ENCODE peak calls at places on chromosome 17, in four cellular contexts. P is omental fat pad, C is A673, S is tibial artery. U is an unnamed sample.
A peak's percentile ranks its signal among the peaks of the same experiment; 100 is the strongest.

GRCh38 chr17:19744922-19745757 is 3.0 kb downstream of the ALDH3A1 start:
- DNase-seq in C (peak; percentile 80), S (peak; percentile 96), P (peak; percentile 94), U (peak; percentile 92)

GRCh38 chr17:17512866-17513265 is 16.7 kb upstream of the RASD1 start:
- DNase-seq in S (no peak), P (no peak), C (no peak), U (no peak)

GRCh38 chr17:59746849-59747445 is 39.5 kb downstream of the VMP1 start:
- DNase-seq in C (peak; percentile 63), S (no peak), P (no peak), U (no peak)

GRCh38 chr17:76480676-76481075 is 13.3 kb downstream of the AANAT start:
- DNase-seq in C (no peak), S (no peak), P (no peak), U (no peak)

GRCh38 chr17:17435323-17435722 is 41.5 kb upstream of the MED9 start:
- DNase-seq in C (no peak), S (no peak), P (no peak), U (no peak)

GRCh38 chr17:14616508-14616907 is 315.6 kb downstream of the HS3ST3B1 start:
- DNase-seq in C (no peak), S (no peak), P (no peak), U (no peak)

GRCh38 chr17:45103269-45103795 is 29.0 kb downstream of the PLCD3 start:
- DNase-seq in S (no peak), C (no peak), P (no peak), U (no peak)

GRCh38 chr17:58706351-58707140 is 14.1 kb downstream of the RAD51C start:
- DNase-seq in C (no peak), S (no peak), P (no peak), U (no peak)

GRCh38 chr17:15180121-15180561 is 85.0 kb downstream of the PMP22 start:
- DNase-seq in C (no peak), S (no peak), P (no peak), U (no peak)

GRCh38 chr17:45170976-45171337 is 9.3 kb downstream of the HEXIM2 start:
- DNase-seq in P (no peak), S (peak; percentile 91), C (no peak), U (no peak)

GRCh38 chr17:61631800-61632199 is 40.8 kb upstream of the NACA2 start:
- DNase-seq in C (no peak), P (no peak), S (no peak), U (no peak)

GRCh38 chr17:18981642-18982424 is 22.7 kb downstream of the FAM83G start:
- DNase-seq in S (no peak), C (peak; percentile 25), P (no peak), U (no peak)

GRCh38 chr17:1718362-1719165 is 5.9 kb upstream of the WDR81 start:
- DNase-seq in S (peak; percentile 71), C (no peak), P (no peak), U (no peak)

GRCh38 chr17:77649717-77650211 is 308.7 kb upstream of the TNRC6C start:
- DNase-seq in P (no peak), C (peak; percentile 15), S (no peak), U (no peak)

GRCh38 chr17:45883063-45883462 is 11.3 kb upstream of the MAPT start:
- DNase-seq in C (no peak), P (no peak), S (no peak), U (no peak)

GRCh38 chr17:63476494-63476856 is 386 bp upstream of the ACE start:
- DNase-seq in S (no peak), C (no peak), P (no peak), U (peak; percentile 70)

GRCh38 chr17:21213491-21214014 is 408 bp downstream of the TMEM11 start:
- DNase-seq in S (no peak), P (peak; percentile 25), C (peak; percentile 27), U (no peak)

GRCh38 chr17:9467518-9467917 is 108.1 kb downstream of the STX8 start:
- DNase-seq in C (no peak), S (no peak), P (no peak), U (no peak)

GRCh38 chr17:42743595-42744282 is 1.1 kb downstream of the EZH1 start:
- DNase-seq in P (no peak), S (no peak), C (peak; percentile 3), U (no peak)

GRCh38 chr17:57563968-57564367 is 181.1 kb downstream of the CCDC182 start:
- DNase-seq in S (no peak), C (no peak), P (no peak), U (no peak)

GRCh38 chr17:15092762-15093161 is 172.4 kb downstream of the PMP22 start:
- DNase-seq in P (no peak), S (no peak), C (no peak), U (no peak)

GRCh38 chr17:62790554-62790953 is 17.6 kb downstream of the MARCHF10 start:
- DNase-seq in S (no peak), C (no peak), P (no peak), U (no peak)

GRCh38 chr17:17710728-17711541 is 29.7 kb downstream of the RAI1 start:
- DNase-seq in C (peak; percentile 53), P (no peak), S (peak; percentile 89), U (no peak)

GRCh38 chr17:52986056-52986662 is 827.6 kb upstream of the CA10 start:
- DNase-seq in S (no peak), P (no peak), C (no peak), U (peak; percentile 15)

GRCh38 chr17:1069847-1070246 is 72.9 kb downstream of the TIMM22 start:
- DNase-seq in C (no peak), P (no peak), S (no peak), U (no peak)

GRCh38 chr17:65514082-65514481 is 47.4 kb downstream of the AXIN2 start:
- DNase-seq in C (no peak), P (no peak), S (peak; percentile 29), U (no peak)

GRCh38 chr17:40819528-40820125 is 2.8 kb downstream of the KRT10 start:
- DNase-seq in P (no peak), C (no peak), S (no peak), U (no peak)

GRCh38 chr17:82187500-82187899 is 25.1 kb downstream of the CCDC57 start:
- DNase-seq in P (no peak), S (no peak), C (no peak), U (no peak)

GRCh38 chr17:50772251-50772650 is 4.9 kb upstream of the ANKRD40CL start:
- DNase-seq in C (no peak), S (peak; percentile 19), P (no peak), U (no peak)

GRCh38 chr17:71412803-71413202 is 708.0 kb upstream of the SOX9 start:
- DNase-seq in P (no peak), C (no peak), S (no peak), U (no peak)

GRCh38 chr17:69358688-69359596 is 32.0 kb upstream of the ABCA5 start:
- DNase-seq in P (no peak), S (no peak), C (peak; percentile 10), U (no peak)

GRCh38 chr17:41835800-41836549 is at the start of gene NT5C3B:
- DNase-seq in P (no peak), S (peak; percentile 78), C (peak; percentile 55), U (peak; percentile 87)

GRCh38 chr17:43871947-43872690 is 25.1 kb downstream of the CD300LG start:
- DNase-seq in C (no peak), S (no peak), P (no peak), U (no peak)

GRCh38 chr17:47945529-47946508 is 4.4 kb downstream of the PNPO start:
- DNase-seq in S (no peak), P (no peak), C (no peak), U (no peak)

GRCh38 chr17:66841328-66841727 is 6.4 kb downstream of the CACNG5 start:
- DNase-seq in S (no peak), P (no peak), C (no peak), U (no peak)
- TF ChIP-seq CTCF in S (no peak), P (no peak), C (no peak), U (no peak)

GRCh38 chr17:49108318-49108717 is 24.3 kb upstream of the B4GALNT2 start:
- DNase-seq in P (no peak), C (peak; percentile 37), S (no peak), U (no peak)
- TF ChIP-seq CTCF in P (no peak), C (no peak), S (no peak), U (no peak)

GRCh38 chr17:80859004-80859941 is 132.4 kb upstream of the CHMP6 start:
- DNase-seq in C (peak; percentile 90), P (peak; percentile 54), S (peak; percentile 86), U (no peak)
- TF ChIP-seq CTCF in C (peak; percentile 43), P (no peak), S (no peak), U (peak; percentile 22)

DNA sequence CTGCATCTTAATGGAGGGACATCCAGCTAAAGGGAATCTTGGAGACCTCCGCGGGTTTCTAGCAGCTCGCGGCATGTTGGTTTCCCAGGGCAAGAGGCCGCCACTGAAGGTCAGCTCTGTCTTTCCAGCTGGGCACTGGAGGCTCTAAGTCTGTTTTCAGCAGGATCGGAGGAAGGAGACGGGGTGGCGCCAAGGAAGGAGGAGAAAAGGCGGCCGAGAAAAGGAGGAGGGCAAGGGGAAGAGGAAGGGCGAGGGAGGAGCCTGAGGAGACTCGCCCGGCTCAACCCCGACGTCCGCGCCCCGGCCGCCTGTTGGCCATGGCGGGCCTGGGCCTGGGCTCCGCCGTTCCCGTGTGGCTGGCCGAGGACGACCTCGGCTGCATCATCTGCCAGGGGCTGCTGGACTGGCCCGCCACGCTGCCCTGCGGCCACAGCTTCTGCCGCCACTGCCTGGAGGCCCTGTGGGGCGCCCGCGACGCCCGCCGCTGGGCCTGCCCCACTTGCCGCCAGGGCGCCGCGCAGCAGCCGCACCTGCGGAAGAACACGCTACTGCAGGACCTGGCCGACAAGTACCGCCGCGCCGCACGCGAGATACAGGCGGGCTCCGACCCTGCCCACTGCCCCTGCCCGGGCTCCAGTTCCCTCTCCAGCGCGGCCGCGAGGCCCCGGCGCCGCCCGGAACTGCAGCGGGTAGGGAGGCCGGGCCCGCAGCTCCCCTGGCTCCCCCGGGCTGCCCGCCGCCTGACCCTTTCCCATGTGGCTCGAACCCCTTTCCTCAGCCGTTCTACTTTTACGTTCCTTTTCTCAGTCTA is at the start of gene RNF135:
- DNase-seq in P (peak; percentile 50), C (peak; percentile 72), S (peak; percentile 94), U (peak; percentile 77)
- TF ChIP-seq CTCF in P (no peak), C (no peak), S (peak; percentile 45), U (no peak)

DNA sequence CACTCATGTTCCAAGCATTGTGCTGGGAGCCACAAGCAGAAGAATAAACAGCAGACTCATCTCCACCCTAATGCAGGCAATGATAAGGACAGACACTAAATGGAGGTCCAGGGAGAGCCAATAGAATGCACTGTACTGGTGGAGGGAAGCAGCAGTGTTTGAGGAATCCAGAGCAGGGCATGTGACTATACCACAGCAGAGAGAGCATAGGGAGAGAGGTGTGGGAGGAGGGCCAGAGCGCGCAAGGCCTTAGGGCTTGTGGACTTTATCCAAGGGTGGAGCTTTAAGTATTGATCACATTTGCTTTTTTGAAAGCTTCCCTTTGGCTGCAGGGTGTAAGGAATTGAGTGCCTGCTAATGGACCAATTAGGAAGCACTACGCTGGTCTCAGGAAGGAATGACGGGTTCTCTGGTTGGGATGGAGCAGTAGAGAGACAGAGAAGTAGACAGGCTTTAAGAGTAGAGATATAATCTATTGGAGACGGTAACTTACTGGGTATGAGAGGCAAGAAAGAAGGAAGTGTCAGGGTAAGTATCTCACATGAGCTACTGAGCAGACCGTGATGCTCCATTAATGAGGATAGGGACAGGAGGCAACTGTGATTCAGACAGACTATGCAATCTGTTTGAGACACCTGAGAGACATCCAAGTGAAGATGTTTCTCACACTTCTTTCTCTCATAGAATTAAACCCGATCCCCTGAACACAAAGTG is 82.2 kb downstream of the MYO1D start:
- DNase-seq in P (no peak), C (no peak), S (no peak), U (no peak)
- TF ChIP-seq CTCF in P (no peak), C (no peak), S (no peak), U (no peak)

U was measured in D721Med.